ENCODE peak calls at places on chromosomes 2 and 18, in four cellular contexts. N is epithelial cell of prostate, G is breast epithelium, X is progenitor cell of endocrine pancreas. H is an unnamed sample.

GRCh38 chr2:166464187-166464586 is 29.9 kb downstream of the SCN7A start:
- DNase-seq in N (no peak), X (no peak), G (no peak), H (no peak)

GRCh38 chr2:156841321-156841720 is 405.1 kb downstream of the GPD2 start:
- DNase-seq in G (no peak), N (no peak), X (no peak), H (no peak)

GRCh38 chr18:46169464-46169941 is 65.3 kb downstream of the HAUS1 start:
- DNase-seq in G (no peak), N (no peak), X (no peak), H (no peak)

GRCh38 chr18:37496568-37496967 is 69.0 kb downstream of the CELF4 start:
- DNase-seq in X (no peak), N (no peak), G (no peak), H (no peak)

GRCh38 chr2:54579682-54580349 is 123.7 kb downstream of the SPTBN1 start:
- DNase-seq in X (no peak), G (no peak), N (no peak), H (no peak)

GRCh38 chr2:40516604-40517003 is 64.7 kb upstream of the SLC8A1 start:
- DNase-seq in N (no peak), X (no peak), G (no peak), H (no peak)

GRCh38 chr2:96241901-96242611 is 23.7 kb downstream of the TMEM127 start:
- DNase-seq in X (no peak), N (no peak), G (no peak), H (no peak)

GRCh38 chr2:1704606-1705556 is 39.4 kb downstream of the PXDN start:
- DNase-seq in X (no peak), G (no peak), N (no peak), H (peak)

GRCh38 chr2:199410130-199410529 is 47.6 kb downstream of the SATB2 start:
- DNase-seq in X (no peak), N (no peak), G (no peak), H (no peak)

GRCh38 chr2:12679550-12680072 is 37.1 kb upstream of the TRIB2 start:
- DNase-seq in X (no peak), N (no peak), G (no peak), H (no peak)

GRCh38 chr2:96869824-96870630 is at the start of gene SEMA4C:
- DNase-seq in N (no peak), G (no peak), X (peak), H (peak)

GRCh38 chr18:5103286-5103685 is 93.8 kb downstream of the AKAIN1 start:
- DNase-seq in G (no peak), X (no peak), N (no peak), H (no peak)

GRCh38 chr18:56235061-56235772 is 403.2 kb downstream of the TXNL1 start:
- DNase-seq in X (no peak), G (no peak), N (no peak), H (peak)

GRCh38 chr2:120735750-120736170 is at the start of gene GLI2:
- DNase-seq in X (peak), N (peak), G (no peak), H (peak)

GRCh38 chr18:24964213-24964612 is 387.8 kb downstream of the ZNF521 start:
- DNase-seq in G (no peak), X (no peak), N (no peak), H (no peak)

GRCh38 chr2:112772322-112772721 is 7.9 kb upstream of the CKAP2L start:
- DNase-seq in G (no peak), X (no peak), N (no peak), H (no peak)

GRCh38 chr2:24429711-24430110 is 61.3 kb upstream of the NCOA1 start:
- DNase-seq in X (no peak), G (no peak), N (no peak), H (no peak)

GRCh38 chr2:158773121-158773520 is 22.0 kb upstream of the DAPL1 start:
- DNase-seq in N (no peak), G (no peak), X (no peak), H (no peak)

GRCh38 chr2:18245375-18245774 is 315.1 kb downstream of the RDH14 start:
- DNase-seq in G (no peak), X (no peak), N (no peak), H (no peak)

GRCh38 chr18:5943514-5943913 is 48.2 kb upstream of the TMEM200C start:
- DNase-seq in N (no peak), X (no peak), G (no peak), H (no peak)

GRCh38 chr18:6294119-6294784 is 120.5 kb downstream of the L3MBTL4 start:
- DNase-seq in X (no peak), G (no peak), N (no peak), H (no peak)

GRCh38 chr2:64267699-64268098 is 123.5 kb upstream of the PELI1 start:
- DNase-seq in G (peak), N (no peak), X (no peak), H (no peak)

GRCh38 chr2:20137884-20138283 is 86.5 kb upstream of the LAPTM4A start:
- DNase-seq in G (no peak), X (no peak), N (no peak), H (no peak)

GRCh38 chr2:68031546-68032160 is 31.2 kb downstream of the C1D start:
- DNase-seq in N (no peak), G (no peak), X (no peak), H (no peak)

GRCh38 chr2:38375711-38376345 is 1.2 kb downstream of the ATL2 start:
- DNase-seq in N (no peak), X (no peak), G (no peak), H (no peak)

GRCh38 chr18:55869965-55870585 is 282.1 kb upstream of the TCF4 start:
- DNase-seq in G (no peak), N (no peak), X (no peak), H (no peak)

GRCh38 chr2:129152514-129152913 is 827.0 kb upstream of the RAB6C start:
- DNase-seq in X (no peak), N (no peak), G (no peak), H (no peak)

GRCh38 chr2:32450851-32451250 is 94.0 kb downstream of the BIRC6 start:
- DNase-seq in X (no peak), N (no peak), G (no peak), H (no peak)

GRCh38 chr2:160206436-160206835 is 6.4 kb upstream of the ITGB6 start:
- DNase-seq in X (no peak), N (no peak), G (no peak), H (no peak)

H was measured in neural crest cell.